ENCODE peak calls at places on chromosomes 2 and 18, in seven cellular contexts. V, B, Y, Q, M, R and F are unnamed samples.

GRCh38 chr2:135783416-135783815 is 41.8 kb downstream of the UBXN4 start:
- DNase-seq in B (no peak), Q (no peak), R (no peak), M (no peak), Y (no peak), V (no peak), F (no peak)

GRCh38 chr18:25147878-25148488 is 204.0 kb downstream of the ZNF521 start:
- DNase-seq in Y (no peak), Q (no peak), R (no peak), V (no peak), B (no peak), M (no peak), F (no peak)

GRCh38 chr18:22847392-22847791 is 85.7 kb upstream of the RBBP8 start:
- DNase-seq in V (no peak), M (no peak), R (no peak), Y (no peak), Q (no peak), B (no peak), F (no peak)

GRCh38 chr2:9484533-9484932 is 10.2 kb downstream of the IAH1 start:
- DNase-seq in M (no peak), Q (no peak), R (peak), Y (no peak), B (no peak), V (no peak), F (peak)

GRCh38 chr18:50297621-50298442 is 10.3 kb upstream of the CXXC1 start:
- DNase-seq in R (peak), M (peak), B (peak), Y (no peak), V (peak), Q (peak), F (peak)

GRCh38 chr2:113309655-113310387 is 31.1 kb upstream of the PAX8 start:
- DNase-seq in M (no peak), B (no peak), V (no peak), R (no peak), Y (no peak), Q (no peak), F (no peak)

GRCh38 chr2:223226264-223226663 is 174.3 kb downstream of the KCNE4 start:
- DNase-seq in Y (no peak), V (no peak), R (no peak), Q (no peak), M (no peak), B (no peak), F (no peak)

GRCh38 chr2:197137234-197137633 is 173.3 kb downstream of the ANKRD44 start:
- DNase-seq in B (no peak), Y (no peak), M (no peak), Q (no peak), V (no peak), R (peak), F (no peak)

GRCh38 chr2:12930382-12930781 is 213.6 kb downstream of the TRIB2 start:
- DNase-seq in Y (no peak), V (no peak), B (no peak), Q (no peak), M (no peak), R (no peak), F (no peak)

GRCh38 chr2:63788070-63788469 is 53.6 kb upstream of the UGP2 start:
- DNase-seq in B (no peak), V (no peak), M (no peak), Q (no peak), Y (no peak), R (no peak), F (no peak)

GRCh38 chr2:172597191-172597842 is 41.4 kb downstream of the PDK1 start:
- DNase-seq in Q (no peak), B (no peak), R (no peak), V (no peak), Y (no peak), M (no peak), F (no peak)